ENCODE peak calls at places on chromosomes 16 and 17, in eight cellular contexts. One of them, this sample, is unnamed.

GRCh38 chr16:50842013-50842505 is 100.2 kb downstream of the CYLD start:
- DNase-seq in hypothalamus: no peak
- DNase-seq in A172: no peak
- DNase-seq in CD8-positive, alpha-beta T cell: no peak
- DNase-seq in dermis microvascular lymphatic vessel endothelial cell: no peak
- DNase-seq in cardiac muscle cell: no peak
- DNase-seq in activated CD4-positive, alpha-beta T cell treated with anti-CD3 and anti-CD28 coated beads, Interleukin-2, amount 10 ng/mL, durations not matched to agents 7 days and 5 days: no peak
- DNase-seq in A549: no peak
- DNase-seq in this sample: no peak

GRCh38 chr17:74994440-74994839 is 7.0 kb downstream of the CDR2L start:
- DNase-seq in hypothalamus: no peak
- DNase-seq in A172: no peak
- DNase-seq in CD8-positive, alpha-beta T cell: no peak
- DNase-seq in dermis microvascular lymphatic vessel endothelial cell: no peak
- DNase-seq in cardiac muscle cell: peak
- DNase-seq in activated CD4-positive, alpha-beta T cell treated with anti-CD3 and anti-CD28 coated beads, Interleukin-2, amount 10 ng/mL, durations not matched to agents 7 days and 5 days: no peak
- DNase-seq in A549: no peak
- DNase-seq in this sample: peak

GRCh38 chr17:52105601-52106000 is 52.9 kb downstream of the CA10 start:
- DNase-seq in hypothalamus: no peak
- DNase-seq in A172: no peak
- DNase-seq in CD8-positive, alpha-beta T cell: no peak
- DNase-seq in dermis microvascular lymphatic vessel endothelial cell: no peak
- DNase-seq in cardiac muscle cell: no peak
- DNase-seq in activated CD4-positive, alpha-beta T cell treated with anti-CD3 and anti-CD28 coated beads, Interleukin-2, amount 10 ng/mL, durations not matched to agents 7 days and 5 days: no peak
- DNase-seq in A549: no peak
- DNase-seq in this sample: peak

GRCh38 chr17:4199818-4200402 is 56.9 kb downstream of the CYB5D2 start:
- DNase-seq in hypothalamus: no peak
- DNase-seq in A172: peak
- DNase-seq in CD8-positive, alpha-beta T cell: peak
- DNase-seq in dermis microvascular lymphatic vessel endothelial cell: peak
- DNase-seq in cardiac muscle cell: peak
- DNase-seq in activated CD4-positive, alpha-beta T cell treated with anti-CD3 and anti-CD28 coated beads, Interleukin-2, amount 10 ng/mL, durations not matched to agents 7 days and 5 days: peak
- DNase-seq in A549: peak
- DNase-seq in this sample: peak

GRCh38 chr17:1730345-1731193 is 6.1 kb downstream of the WDR81 start:
- DNase-seq in hypothalamus: no peak
- DNase-seq in A172: peak
- DNase-seq in CD8-positive, alpha-beta T cell: no peak
- DNase-seq in dermis microvascular lymphatic vessel endothelial cell: no peak
- DNase-seq in cardiac muscle cell: peak
- DNase-seq in activated CD4-positive, alpha-beta T cell treated with anti-CD3 and anti-CD28 coated beads, Interleukin-2, amount 10 ng/mL, durations not matched to agents 7 days and 5 days: no peak
- DNase-seq in A549: no peak
- DNase-seq in this sample: peak

GRCh38 chr16:13823501-13823900 is 96.5 kb upstream of the ERCC4 start:
- DNase-seq in hypothalamus: no peak
- DNase-seq in A172: no peak
- DNase-seq in CD8-positive, alpha-beta T cell: no peak
- DNase-seq in dermis microvascular lymphatic vessel endothelial cell: no peak
- DNase-seq in cardiac muscle cell: no peak
- DNase-seq in activated CD4-positive, alpha-beta T cell treated with anti-CD3 and anti-CD28 coated beads, Interleukin-2, amount 10 ng/mL, durations not matched to agents 7 days and 5 days: no peak
- DNase-seq in A549: no peak
- DNase-seq in this sample: no peak

GRCh38 chr17:34720760-34721159 is 141.4 kb downstream of the TMEM132E start:
- DNase-seq in hypothalamus: no peak
- DNase-seq in A172: peak
- DNase-seq in CD8-positive, alpha-beta T cell: no peak
- DNase-seq in dermis microvascular lymphatic vessel endothelial cell: no peak
- DNase-seq in cardiac muscle cell: no peak
- DNase-seq in activated CD4-positive, alpha-beta T cell treated with anti-CD3 and anti-CD28 coated beads, Interleukin-2, amount 10 ng/mL, durations not matched to agents 7 days and 5 days: no peak
- DNase-seq in A549: peak
- DNase-seq in this sample: peak

GRCh38 chr16:71383054-71383773 is 24.7 kb downstream of the CALB2 start:
- DNase-seq in hypothalamus: no peak
- DNase-seq in A172: no peak
- DNase-seq in CD8-positive, alpha-beta T cell: no peak
- DNase-seq in dermis microvascular lymphatic vessel endothelial cell: no peak
- DNase-seq in cardiac muscle cell: peak
- DNase-seq in activated CD4-positive, alpha-beta T cell treated with anti-CD3 and anti-CD28 coated beads, Interleukin-2, amount 10 ng/mL, durations not matched to agents 7 days and 5 days: peak
- DNase-seq in A549: no peak
- DNase-seq in this sample: peak

GRCh38 chr16:64417711-64418227 is 704.1 kb downstream of the CDH11 start:
- DNase-seq in hypothalamus: no peak
- DNase-seq in A172: no peak
- DNase-seq in CD8-positive, alpha-beta T cell: no peak
- DNase-seq in dermis microvascular lymphatic vessel endothelial cell: no peak
- DNase-seq in cardiac muscle cell: peak
- DNase-seq in activated CD4-positive, alpha-beta T cell treated with anti-CD3 and anti-CD28 coated beads, Interleukin-2, amount 10 ng/mL, durations not matched to agents 7 days and 5 days: no peak
- DNase-seq in A549: no peak
- DNase-seq in this sample: peak

GRCh38 chr17:50947844-50948514 is 81.8 kb upstream of the TOB1 start:
- DNase-seq in hypothalamus: no peak
- DNase-seq in A172: no peak
- DNase-seq in CD8-positive, alpha-beta T cell: no peak
- DNase-seq in dermis microvascular lymphatic vessel endothelial cell: no peak
- DNase-seq in cardiac muscle cell: no peak
- DNase-seq in activated CD4-positive, alpha-beta T cell treated with anti-CD3 and anti-CD28 coated beads, Interleukin-2, amount 10 ng/mL, durations not matched to agents 7 days and 5 days: no peak
- DNase-seq in A549: no peak
- DNase-seq in this sample: peak

GRCh38 chr16:15539197-15539596 is 103.8 kb downstream of the MARF1 start:
- DNase-seq in hypothalamus: no peak
- DNase-seq in A172: no peak
- DNase-seq in CD8-positive, alpha-beta T cell: no peak
- DNase-seq in dermis microvascular lymphatic vessel endothelial cell: no peak
- DNase-seq in cardiac muscle cell: no peak
- DNase-seq in activated CD4-positive, alpha-beta T cell treated with anti-CD3 and anti-CD28 coated beads, Interleukin-2, amount 10 ng/mL, durations not matched to agents 7 days and 5 days: no peak
- DNase-seq in A549: no peak
- DNase-seq in this sample: no peak

GRCh38 chr16:52069866-52070265 is 477.1 kb downstream of the TOX3 start:
- DNase-seq in hypothalamus: no peak
- DNase-seq in A172: peak
- DNase-seq in CD8-positive, alpha-beta T cell: no peak
- DNase-seq in dermis microvascular lymphatic vessel endothelial cell: no peak
- DNase-seq in cardiac muscle cell: peak
- DNase-seq in activated CD4-positive, alpha-beta T cell treated with anti-CD3 and anti-CD28 coated beads, Interleukin-2, amount 10 ng/mL, durations not matched to agents 7 days and 5 days: no peak
- DNase-seq in A549: peak
- DNase-seq in this sample: peak

GRCh38 chr16:29653436-29653835 is 9.6 kb upstream of the SPN start:
- DNase-seq in hypothalamus: no peak
- DNase-seq in A172: no peak
- DNase-seq in CD8-positive, alpha-beta T cell: no peak
- DNase-seq in dermis microvascular lymphatic vessel endothelial cell: no peak
- DNase-seq in cardiac muscle cell: no peak
- DNase-seq in activated CD4-positive, alpha-beta T cell treated with anti-CD3 and anti-CD28 coated beads, Interleukin-2, amount 10 ng/mL, durations not matched to agents 7 days and 5 days: no peak
- DNase-seq in A549: no peak
- DNase-seq in this sample: no peak

GRCh38 chr17:74361613-74362391 is at the start of gene BTBD17:
- DNase-seq in hypothalamus: no peak
- DNase-seq in A172: no peak
- DNase-seq in CD8-positive, alpha-beta T cell: no peak
- DNase-seq in dermis microvascular lymphatic vessel endothelial cell: no peak
- DNase-seq in cardiac muscle cell: peak
- DNase-seq in activated CD4-positive, alpha-beta T cell treated with anti-CD3 and anti-CD28 coated beads, Interleukin-2, amount 10 ng/mL, durations not matched to agents 7 days and 5 days: peak
- DNase-seq in A549: peak
- DNase-seq in this sample: peak

GRCh38 chr17:32283745-32284207 is 18.1 kb downstream of the RHBDL3 start:
- DNase-seq in hypothalamus: no peak
- DNase-seq in A172: peak
- DNase-seq in CD8-positive, alpha-beta T cell: no peak
- DNase-seq in dermis microvascular lymphatic vessel endothelial cell: no peak
- DNase-seq in cardiac muscle cell: peak
- DNase-seq in activated CD4-positive, alpha-beta T cell treated with anti-CD3 and anti-CD28 coated beads, Interleukin-2, amount 10 ng/mL, durations not matched to agents 7 days and 5 days: no peak
- DNase-seq in A549: no peak
- DNase-seq in this sample: peak

GRCh38 chr16:85138073-85138824 is 26.0 kb upstream of the CIBAR2 start:
- DNase-seq in hypothalamus: no peak
- DNase-seq in A172: no peak
- DNase-seq in CD8-positive, alpha-beta T cell: peak
- DNase-seq in dermis microvascular lymphatic vessel endothelial cell: no peak
- DNase-seq in cardiac muscle cell: no peak
- DNase-seq in activated CD4-positive, alpha-beta T cell treated with anti-CD3 and anti-CD28 coated beads, Interleukin-2, amount 10 ng/mL, durations not matched to agents 7 days and 5 days: no peak
- DNase-seq in A549: no peak
- DNase-seq in this sample: no peak

GRCh38 chr17:49633250-49633649 is 44.6 kb downstream of the SPOP start:
- DNase-seq in hypothalamus: no peak
- DNase-seq in A172: no peak
- DNase-seq in CD8-positive, alpha-beta T cell: no peak
- DNase-seq in dermis microvascular lymphatic vessel endothelial cell: no peak
- DNase-seq in cardiac muscle cell: no peak
- DNase-seq in activated CD4-positive, alpha-beta T cell treated with anti-CD3 and anti-CD28 coated beads, Interleukin-2, amount 10 ng/mL, durations not matched to agents 7 days and 5 days: no peak
- DNase-seq in A549: no peak
- DNase-seq in this sample: no peak

GRCh38 chr17:38427160-38427949 is 909 bp upstream of the ARHGAP23 start:
- DNase-seq in hypothalamus: no peak
- DNase-seq in A172: no peak
- DNase-seq in CD8-positive, alpha-beta T cell: no peak
- DNase-seq in dermis microvascular lymphatic vessel endothelial cell: no peak
- DNase-seq in cardiac muscle cell: no peak
- DNase-seq in activated CD4-positive, alpha-beta T cell treated with anti-CD3 and anti-CD28 coated beads, Interleukin-2, amount 10 ng/mL, durations not matched to agents 7 days and 5 days: no peak
- DNase-seq in A549: no peak
- DNase-seq in this sample: no peak

GRCh38 chr16:64278196-64278595 is 843.7 kb downstream of the CDH11 start:
- DNase-seq in hypothalamus: no peak
- DNase-seq in A172: no peak
- DNase-seq in CD8-positive, alpha-beta T cell: no peak
- DNase-seq in dermis microvascular lymphatic vessel endothelial cell: no peak
- DNase-seq in cardiac muscle cell: no peak
- DNase-seq in activated CD4-positive, alpha-beta T cell treated with anti-CD3 and anti-CD28 coated beads, Interleukin-2, amount 10 ng/mL, durations not matched to agents 7 days and 5 days: no peak
- DNase-seq in A549: no peak
- DNase-seq in this sample: peak

GRCh38 chr16:5925850-5926249 is 828.3 kb upstream of the EEF2KMT start:
- DNase-seq in hypothalamus: no peak
- DNase-seq in A172: no peak
- DNase-seq in CD8-positive, alpha-beta T cell: no peak
- DNase-seq in dermis microvascular lymphatic vessel endothelial cell: no peak
- DNase-seq in cardiac muscle cell: no peak
- DNase-seq in activated CD4-positive, alpha-beta T cell treated with anti-CD3 and anti-CD28 coated beads, Interleukin-2, amount 10 ng/mL, durations not matched to agents 7 days and 5 days: no peak
- DNase-seq in A549: no peak
- DNase-seq in this sample: no peak

GRCh38 chr17:39666601-39667261 is 1.5 kb upstream of the PNMT start:
- DNase-seq in hypothalamus: no peak
- DNase-seq in A172: peak
- DNase-seq in CD8-positive, alpha-beta T cell: no peak
- DNase-seq in dermis microvascular lymphatic vessel endothelial cell: no peak
- DNase-seq in cardiac muscle cell: no peak
- DNase-seq in activated CD4-positive, alpha-beta T cell treated with anti-CD3 and anti-CD28 coated beads, Interleukin-2, amount 10 ng/mL, durations not matched to agents 7 days and 5 days: no peak
- DNase-seq in A549: no peak
- DNase-seq in this sample: no peak

GRCh38 chr17:48596735-48597491 is 3.3 kb upstream of the HOXB5 start:
- DNase-seq in hypothalamus: no peak
- DNase-seq in A172: peak
- DNase-seq in CD8-positive, alpha-beta T cell: no peak
- DNase-seq in dermis microvascular lymphatic vessel endothelial cell: no peak
- DNase-seq in cardiac muscle cell: no peak
- DNase-seq in activated CD4-positive, alpha-beta T cell treated with anti-CD3 and anti-CD28 coated beads, Interleukin-2, amount 10 ng/mL, durations not matched to agents 7 days and 5 days: no peak
- DNase-seq in A549: no peak
- DNase-seq in this sample: no peak

GRCh38 chr16:55372792-55373488 is 48.9 kb downstream of the IRX6 start:
- DNase-seq in hypothalamus: no peak
- DNase-seq in A172: no peak
- DNase-seq in CD8-positive, alpha-beta T cell: no peak
- DNase-seq in dermis microvascular lymphatic vessel endothelial cell: no peak
- DNase-seq in cardiac muscle cell: no peak
- DNase-seq in activated CD4-positive, alpha-beta T cell treated with anti-CD3 and anti-CD28 coated beads, Interleukin-2, amount 10 ng/mL, durations not matched to agents 7 days and 5 days: no peak
- DNase-seq in A549: no peak
- DNase-seq in this sample: no peak

GRCh38 chr16:87806608-87807546 is 41.1 kb upstream of the KLHDC4 start:
- DNase-seq in hypothalamus: no peak
- DNase-seq in A172: peak
- DNase-seq in CD8-positive, alpha-beta T cell: peak
- DNase-seq in dermis microvascular lymphatic vessel endothelial cell: peak
- DNase-seq in cardiac muscle cell: peak
- DNase-seq in activated CD4-positive, alpha-beta T cell treated with anti-CD3 and anti-CD28 coated beads, Interleukin-2, amount 10 ng/mL, durations not matched to agents 7 days and 5 days: peak
- DNase-seq in A549: peak
- DNase-seq in this sample: peak

GRCh38 chr17:59752446-59752845 is 45.0 kb downstream of the VMP1 start:
- DNase-seq in hypothalamus: no peak
- DNase-seq in A172: no peak
- DNase-seq in CD8-positive, alpha-beta T cell: no peak
- DNase-seq in dermis microvascular lymphatic vessel endothelial cell: no peak
- DNase-seq in cardiac muscle cell: no peak
- DNase-seq in activated CD4-positive, alpha-beta T cell treated with anti-CD3 and anti-CD28 coated beads, Interleukin-2, amount 10 ng/mL, durations not matched to agents 7 days and 5 days: no peak
- DNase-seq in A549: no peak
- DNase-seq in this sample: no peak

GRCh38 chr16:75288596-75289120 is 37.2 kb upstream of the BCAR1 start:
- DNase-seq in hypothalamus: no peak
- DNase-seq in A172: no peak
- DNase-seq in CD8-positive, alpha-beta T cell: peak
- DNase-seq in dermis microvascular lymphatic vessel endothelial cell: no peak
- DNase-seq in cardiac muscle cell: no peak
- DNase-seq in activated CD4-positive, alpha-beta T cell treated with anti-CD3 and anti-CD28 coated beads, Interleukin-2, amount 10 ng/mL, durations not matched to agents 7 days and 5 days: peak
- DNase-seq in A549: no peak
- DNase-seq in this sample: no peak

GRCh38 chr17:77141846-77142449 is 1.2 kb downstream of the SEC14L1 start:
- DNase-seq in hypothalamus: no peak
- DNase-seq in A172: peak
- DNase-seq in CD8-positive, alpha-beta T cell: no peak
- DNase-seq in dermis microvascular lymphatic vessel endothelial cell: no peak
- DNase-seq in cardiac muscle cell: no peak
- DNase-seq in activated CD4-positive, alpha-beta T cell treated with anti-CD3 and anti-CD28 coated beads, Interleukin-2, amount 10 ng/mL, durations not matched to agents 7 days and 5 days: no peak
- DNase-seq in A549: no peak
- DNase-seq in this sample: peak

GRCh38 chr17:41618341-41619161 is 5.8 kb downstream of the KRT17 start:
- DNase-seq in hypothalamus: no peak
- DNase-seq in A172: no peak
- DNase-seq in CD8-positive, alpha-beta T cell: no peak
- DNase-seq in dermis microvascular lymphatic vessel endothelial cell: no peak
- DNase-seq in cardiac muscle cell: no peak
- DNase-seq in activated CD4-positive, alpha-beta T cell treated with anti-CD3 and anti-CD28 coated beads, Interleukin-2, amount 10 ng/mL, durations not matched to agents 7 days and 5 days: no peak
- DNase-seq in A549: no peak
- DNase-seq in this sample: peak

GRCh38 chr17:39606434-39607056 is 1.2 kb downstream of the NEUROD2 start:
- DNase-seq in hypothalamus: no peak
- DNase-seq in A172: no peak
- DNase-seq in CD8-positive, alpha-beta T cell: no peak
- DNase-seq in dermis microvascular lymphatic vessel endothelial cell: no peak
- DNase-seq in cardiac muscle cell: no peak
- DNase-seq in activated CD4-positive, alpha-beta T cell treated with anti-CD3 and anti-CD28 coated beads, Interleukin-2, amount 10 ng/mL, durations not matched to agents 7 days and 5 days: no peak
- DNase-seq in A549: no peak
- DNase-seq in this sample: no peak

This sample was measured in bronchial epithelial cell.